ENCODE peak calls at places on chromosome 3, in seven cellular contexts. One of them, this sample, is unnamed.

GRCh38 chr3:160343132-160343531 is 55.9 kb downstream of the IFT80 start:
- DNase-seq in stimulated activated CD8-positive, alpha-beta memory T cell treated with anti-CD3 and anti-CD28 coated beads, Interleukin-15, amount 100 ng/mL, for 1 hour: no peak
- DNase-seq in progenitor cell of endocrine pancreas: no peak
- DNase-seq in spleen: no peak
- DNase-seq in ACHN: peak
- DNase-seq in M059J: peak
- DNase-seq in cardiac fibroblast: peak
- DNase-seq in this sample: no peak

GRCh38 chr3:149199474-149199873 is 22.2 kb downstream of the CP start:
- DNase-seq in M059J: no peak
- DNase-seq in cardiac fibroblast: peak
- DNase-seq in ACHN: no peak
- DNase-seq in stimulated activated CD8-positive, alpha-beta memory T cell treated with anti-CD3 and anti-CD28 coated beads, Interleukin-15, amount 100 ng/mL, for 1 hour: no peak
- DNase-seq in progenitor cell of endocrine pancreas: no peak
- DNase-seq in spleen: no peak
- DNase-seq in this sample: no peak

GRCh38 chr3:184380210-184380626 is 364 bp downstream of the CHRD start:
- DNase-seq in ACHN: peak
- DNase-seq in cardiac fibroblast: peak
- DNase-seq in stimulated activated CD8-positive, alpha-beta memory T cell treated with anti-CD3 and anti-CD28 coated beads, Interleukin-15, amount 100 ng/mL, for 1 hour: no peak
- DNase-seq in M059J: peak
- DNase-seq in spleen: peak
- DNase-seq in progenitor cell of endocrine pancreas: peak
- DNase-seq in this sample: no peak

GRCh38 chr3:105139851-105140560 is 226.7 kb upstream of the ALCAM start:
- DNase-seq in cardiac fibroblast: no peak
- DNase-seq in M059J: no peak
- DNase-seq in progenitor cell of endocrine pancreas: no peak
- DNase-seq in ACHN: no peak
- DNase-seq in stimulated activated CD8-positive, alpha-beta memory T cell treated with anti-CD3 and anti-CD28 coated beads, Interleukin-15, amount 100 ng/mL, for 1 hour: no peak
- DNase-seq in spleen: no peak
- DNase-seq in this sample: no peak

GRCh38 chr3:114333180-114333922 is 39.5 kb downstream of the TIGIT start:
- DNase-seq in M059J: no peak
- DNase-seq in ACHN: no peak
- DNase-seq in progenitor cell of endocrine pancreas: no peak
- DNase-seq in stimulated activated CD8-positive, alpha-beta memory T cell treated with anti-CD3 and anti-CD28 coated beads, Interleukin-15, amount 100 ng/mL, for 1 hour: no peak
- DNase-seq in cardiac fibroblast: peak
- DNase-seq in spleen: no peak
- DNase-seq in this sample: no peak

GRCh38 chr3:51953445-51953844 is 1.7 kb upstream of the GPR62 start:
- DNase-seq in cardiac fibroblast: peak
- DNase-seq in M059J: peak
- DNase-seq in progenitor cell of endocrine pancreas: no peak
- DNase-seq in ACHN: no peak
- DNase-seq in spleen: no peak
- DNase-seq in stimulated activated CD8-positive, alpha-beta memory T cell treated with anti-CD3 and anti-CD28 coated beads, Interleukin-15, amount 100 ng/mL, for 1 hour: no peak
- DNase-seq in this sample: no peak

GRCh38 chr3:192835818-192836468 is 81.7 kb downstream of the MB21D2 start:
- DNase-seq in ACHN: peak
- DNase-seq in spleen: no peak
- DNase-seq in M059J: peak
- DNase-seq in stimulated activated CD8-positive, alpha-beta memory T cell treated with anti-CD3 and anti-CD28 coated beads, Interleukin-15, amount 100 ng/mL, for 1 hour: no peak
- DNase-seq in progenitor cell of endocrine pancreas: no peak
- DNase-seq in cardiac fibroblast: peak
- DNase-seq in this sample: no peak

GRCh38 chr3:64684715-64685261 is 3.0 kb downstream of the ADAMTS9 start:
- DNase-seq in stimulated activated CD8-positive, alpha-beta memory T cell treated with anti-CD3 and anti-CD28 coated beads, Interleukin-15, amount 100 ng/mL, for 1 hour: no peak
- DNase-seq in ACHN: peak
- DNase-seq in M059J: peak
- DNase-seq in cardiac fibroblast: peak
- DNase-seq in spleen: no peak
- DNase-seq in progenitor cell of endocrine pancreas: peak
- DNase-seq in this sample: no peak

GRCh38 chr3:138609898-138610266 is 1.3 kb downstream of the FAIM start:
- DNase-seq in M059J: no peak
- DNase-seq in progenitor cell of endocrine pancreas: no peak
- DNase-seq in ACHN: no peak
- DNase-seq in stimulated activated CD8-positive, alpha-beta memory T cell treated with anti-CD3 and anti-CD28 coated beads, Interleukin-15, amount 100 ng/mL, for 1 hour: no peak
- DNase-seq in cardiac fibroblast: no peak
- DNase-seq in spleen: no peak
- DNase-seq in this sample: no peak

GRCh38 chr3:17905996-17906395 is 163.6 kb upstream of the TBC1D5 start:
- DNase-seq in progenitor cell of endocrine pancreas: no peak
- DNase-seq in stimulated activated CD8-positive, alpha-beta memory T cell treated with anti-CD3 and anti-CD28 coated beads, Interleukin-15, amount 100 ng/mL, for 1 hour: no peak
- DNase-seq in M059J: peak
- DNase-seq in cardiac fibroblast: no peak
- DNase-seq in spleen: no peak
- DNase-seq in ACHN: no peak
- DNase-seq in this sample: no peak

GRCh38 chr3:50572158-50572557 is 2.8 kb downstream of the HEMK1 start:
- DNase-seq in cardiac fibroblast: peak
- DNase-seq in M059J: peak
- DNase-seq in stimulated activated CD8-positive, alpha-beta memory T cell treated with anti-CD3 and anti-CD28 coated beads, Interleukin-15, amount 100 ng/mL, for 1 hour: peak
- DNase-seq in progenitor cell of endocrine pancreas: peak
- DNase-seq in spleen: peak
- DNase-seq in ACHN: peak
- DNase-seq in this sample: peak

GRCh38 chr3:59374812-59375211 is 325.0 kb upstream of the CFAP20DC start:
- DNase-seq in progenitor cell of endocrine pancreas: no peak
- DNase-seq in cardiac fibroblast: no peak
- DNase-seq in stimulated activated CD8-positive, alpha-beta memory T cell treated with anti-CD3 and anti-CD28 coated beads, Interleukin-15, amount 100 ng/mL, for 1 hour: no peak
- DNase-seq in spleen: peak
- DNase-seq in ACHN: no peak
- DNase-seq in M059J: no peak
- DNase-seq in this sample: no peak

GRCh38 chr3:42723146-42723683 is 20.6 kb upstream of the HHATL start:
- DNase-seq in cardiac fibroblast: no peak
- DNase-seq in progenitor cell of endocrine pancreas: no peak
- DNase-seq in ACHN: no peak
- DNase-seq in stimulated activated CD8-positive, alpha-beta memory T cell treated with anti-CD3 and anti-CD28 coated beads, Interleukin-15, amount 100 ng/mL, for 1 hour: no peak
- DNase-seq in spleen: no peak
- DNase-seq in M059J: no peak
- DNase-seq in this sample: no peak

GRCh38 chr3:51700403-51700802 is 6.5 kb upstream of the GRM2 start:
- DNase-seq in spleen: no peak
- DNase-seq in progenitor cell of endocrine pancreas: no peak
- DNase-seq in M059J: no peak
- DNase-seq in stimulated activated CD8-positive, alpha-beta memory T cell treated with anti-CD3 and anti-CD28 coated beads, Interleukin-15, amount 100 ng/mL, for 1 hour: no peak
- DNase-seq in cardiac fibroblast: no peak
- DNase-seq in ACHN: no peak
- DNase-seq in this sample: no peak

GRCh38 chr3:190325923-190326322 is 3.7 kb upstream of the CLDN1 start:
- DNase-seq in progenitor cell of endocrine pancreas: no peak
- DNase-seq in stimulated activated CD8-positive, alpha-beta memory T cell treated with anti-CD3 and anti-CD28 coated beads, Interleukin-15, amount 100 ng/mL, for 1 hour: no peak
- DNase-seq in cardiac fibroblast: peak
- DNase-seq in ACHN: no peak
- DNase-seq in spleen: no peak
- DNase-seq in M059J: peak
- DNase-seq in this sample: no peak

GRCh38 chr3:40745381-40746106 is 220.8 kb downstream of the ZNF621 start:
- DNase-seq in spleen: no peak
- DNase-seq in cardiac fibroblast: peak
- DNase-seq in progenitor cell of endocrine pancreas: no peak
- DNase-seq in ACHN: no peak
- DNase-seq in stimulated activated CD8-positive, alpha-beta memory T cell treated with anti-CD3 and anti-CD28 coated beads, Interleukin-15, amount 100 ng/mL, for 1 hour: no peak
- DNase-seq in M059J: no peak
- DNase-seq in this sample: no peak

GRCh38 chr3:177179281-177180067 is 17.8 kb downstream of the TBL1XR1 start:
- DNase-seq in ACHN: no peak
- DNase-seq in stimulated activated CD8-positive, alpha-beta memory T cell treated with anti-CD3 and anti-CD28 coated beads, Interleukin-15, amount 100 ng/mL, for 1 hour: no peak
- DNase-seq in progenitor cell of endocrine pancreas: no peak
- DNase-seq in spleen: no peak
- DNase-seq in cardiac fibroblast: no peak
- DNase-seq in M059J: no peak
- DNase-seq in this sample: no peak

GRCh38 chr3:42490243-42490642 is 12.2 kb upstream of the VIPR1 start:
- DNase-seq in spleen: no peak
- DNase-seq in ACHN: no peak
- DNase-seq in cardiac fibroblast: peak
- DNase-seq in progenitor cell of endocrine pancreas: no peak
- DNase-seq in M059J: peak
- DNase-seq in stimulated activated CD8-positive, alpha-beta memory T cell treated with anti-CD3 and anti-CD28 coated beads, Interleukin-15, amount 100 ng/mL, for 1 hour: no peak
- DNase-seq in this sample: no peak

GRCh38 chr3:34106879-34107278 is 308.4 kb downstream of the PDCD6IP start:
- DNase-seq in progenitor cell of endocrine pancreas: peak
- DNase-seq in ACHN: peak
- DNase-seq in spleen: no peak
- DNase-seq in cardiac fibroblast: peak
- DNase-seq in stimulated activated CD8-positive, alpha-beta memory T cell treated with anti-CD3 and anti-CD28 coated beads, Interleukin-15, amount 100 ng/mL, for 1 hour: no peak
- DNase-seq in M059J: peak
- DNase-seq in this sample: no peak

GRCh38 chr3:141729240-141729639 is 8.9 kb upstream of the RNF7 start:
- DNase-seq in spleen: no peak
- DNase-seq in M059J: no peak
- DNase-seq in cardiac fibroblast: no peak
- DNase-seq in progenitor cell of endocrine pancreas: no peak
- DNase-seq in stimulated activated CD8-positive, alpha-beta memory T cell treated with anti-CD3 and anti-CD28 coated beads, Interleukin-15, amount 100 ng/mL, for 1 hour: no peak
- DNase-seq in ACHN: no peak
- DNase-seq in this sample: no peak

GRCh38 chr3:108966773-108967172 is 13.1 kb upstream of the GUCA1C start:
- DNase-seq in progenitor cell of endocrine pancreas: no peak
- DNase-seq in spleen: no peak
- DNase-seq in M059J: no peak
- DNase-seq in cardiac fibroblast: no peak
- DNase-seq in ACHN: no peak
- DNase-seq in stimulated activated CD8-positive, alpha-beta memory T cell treated with anti-CD3 and anti-CD28 coated beads, Interleukin-15, amount 100 ng/mL, for 1 hour: no peak
- DNase-seq in this sample: no peak

GRCh38 chr3:133853063-133853924 is 42.4 kb downstream of the RAB6B start:
- DNase-seq in ACHN: no peak
- DNase-seq in cardiac fibroblast: no peak
- DNase-seq in stimulated activated CD8-positive, alpha-beta memory T cell treated with anti-CD3 and anti-CD28 coated beads, Interleukin-15, amount 100 ng/mL, for 1 hour: no peak
- DNase-seq in progenitor cell of endocrine pancreas: no peak
- DNase-seq in M059J: no peak
- DNase-seq in spleen: no peak
- DNase-seq in this sample: no peak

GRCh38 chr3:179948740-179949139 is 88.0 kb downstream of the PEX5L start:
- DNase-seq in stimulated activated CD8-positive, alpha-beta memory T cell treated with anti-CD3 and anti-CD28 coated beads, Interleukin-15, amount 100 ng/mL, for 1 hour: no peak
- DNase-seq in ACHN: no peak
- DNase-seq in progenitor cell of endocrine pancreas: no peak
- DNase-seq in cardiac fibroblast: no peak
- DNase-seq in M059J: no peak
- DNase-seq in spleen: no peak
- DNase-seq in this sample: no peak

GRCh38 chr3:83890763-83891135 is 1068.0 kb upstream of the CADM2 start:
- DNase-seq in stimulated activated CD8-positive, alpha-beta memory T cell treated with anti-CD3 and anti-CD28 coated beads, Interleukin-15, amount 100 ng/mL, for 1 hour: no peak
- DNase-seq in ACHN: no peak
- DNase-seq in cardiac fibroblast: no peak
- DNase-seq in progenitor cell of endocrine pancreas: no peak
- DNase-seq in M059J: no peak
- DNase-seq in spleen: no peak
- DNase-seq in this sample: no peak

GRCh38 chr3:134810850-134811249 is 15.8 kb downstream of the EPHB1 start:
- DNase-seq in spleen: no peak
- DNase-seq in M059J: no peak
- DNase-seq in progenitor cell of endocrine pancreas: no peak
- DNase-seq in stimulated activated CD8-positive, alpha-beta memory T cell treated with anti-CD3 and anti-CD28 coated beads, Interleukin-15, amount 100 ng/mL, for 1 hour: no peak
- DNase-seq in cardiac fibroblast: no peak
- DNase-seq in ACHN: no peak
- DNase-seq in this sample: no peak

GRCh38 chr3:128327606-128328031 is 139.1 kb downstream of the DNAJB8 start:
- DNase-seq in spleen: peak
- DNase-seq in stimulated activated CD8-positive, alpha-beta memory T cell treated with anti-CD3 and anti-CD28 coated beads, Interleukin-15, amount 100 ng/mL, for 1 hour: no peak
- DNase-seq in progenitor cell of endocrine pancreas: no peak
- DNase-seq in M059J: no peak
- DNase-seq in ACHN: no peak
- DNase-seq in cardiac fibroblast: no peak
- DNase-seq in this sample: no peak

GRCh38 chr3:32105291-32106131 is 909 bp upstream of the GPD1L start:
- DNase-seq in progenitor cell of endocrine pancreas: no peak
- DNase-seq in M059J: peak
- DNase-seq in stimulated activated CD8-positive, alpha-beta memory T cell treated with anti-CD3 and anti-CD28 coated beads, Interleukin-15, amount 100 ng/mL, for 1 hour: no peak
- DNase-seq in ACHN: peak
- DNase-seq in cardiac fibroblast: peak
- DNase-seq in spleen: no peak
- DNase-seq in this sample: no peak

GRCh38 chr3:40873934-40874699 is 325.2 kb upstream of the CTNNB1 start:
- DNase-seq in M059J: no peak
- DNase-seq in spleen: no peak
- DNase-seq in ACHN: no peak
- DNase-seq in progenitor cell of endocrine pancreas: no peak
- DNase-seq in stimulated activated CD8-positive, alpha-beta memory T cell treated with anti-CD3 and anti-CD28 coated beads, Interleukin-15, amount 100 ng/mL, for 1 hour: no peak
- DNase-seq in cardiac fibroblast: no peak
- DNase-seq in this sample: no peak

GRCh38 chr3:123099331-123100191 is 32.7 kb downstream of the PDIA5 start:
- DNase-seq in M059J: no peak
- DNase-seq in progenitor cell of endocrine pancreas: no peak
- DNase-seq in ACHN: no peak
- DNase-seq in stimulated activated CD8-positive, alpha-beta memory T cell treated with anti-CD3 and anti-CD28 coated beads, Interleukin-15, amount 100 ng/mL, for 1 hour: no peak
- DNase-seq in cardiac fibroblast: no peak
- DNase-seq in spleen: peak
- DNase-seq in this sample: no peak

GRCh38 chr3:64715211-64715982 is 27.6 kb upstream of the ADAMTS9 start:
- DNase-seq in M059J: no peak
- DNase-seq in ACHN: no peak
- DNase-seq in spleen: no peak
- DNase-seq in stimulated activated CD8-positive, alpha-beta memory T cell treated with anti-CD3 and anti-CD28 coated beads, Interleukin-15, amount 100 ng/mL, for 1 hour: no peak
- DNase-seq in progenitor cell of endocrine pancreas: no peak
- DNase-seq in cardiac fibroblast: no peak
- DNase-seq in this sample: no peak

GRCh38 chr3:29285356-29286070 is 4.6 kb downstream of the RBMS3 start:
- DNase-seq in progenitor cell of endocrine pancreas: no peak
- DNase-seq in spleen: no peak
- DNase-seq in cardiac fibroblast: peak
- DNase-seq in ACHN: peak
- DNase-seq in stimulated activated CD8-positive, alpha-beta memory T cell treated with anti-CD3 and anti-CD28 coated beads, Interleukin-15, amount 100 ng/mL, for 1 hour: no peak
- DNase-seq in M059J: peak
- DNase-seq in this sample: no peak

GRCh38 chr3:101676219-101676764 is 640 bp downstream of the ZBTB11 start:
- DNase-seq in M059J: peak
- DNase-seq in progenitor cell of endocrine pancreas: peak
- DNase-seq in stimulated activated CD8-positive, alpha-beta memory T cell treated with anti-CD3 and anti-CD28 coated beads, Interleukin-15, amount 100 ng/mL, for 1 hour: peak
- DNase-seq in cardiac fibroblast: peak
- DNase-seq in spleen: peak
- DNase-seq in ACHN: peak
- DNase-seq in this sample: peak

GRCh38 chr3:196735751-196736150 is 3.9 kb upstream of the PAK2 start:
- DNase-seq in M059J: peak
- DNase-seq in spleen: no peak
- DNase-seq in stimulated activated CD8-positive, alpha-beta memory T cell treated with anti-CD3 and anti-CD28 coated beads, Interleukin-15, amount 100 ng/mL, for 1 hour: no peak
- DNase-seq in ACHN: no peak
- DNase-seq in cardiac fibroblast: peak
- DNase-seq in progenitor cell of endocrine pancreas: no peak
- DNase-seq in this sample: no peak

GRCh38 chr3:99781761-99782160 is 35.9 kb upstream of the CMSS1 start:
- DNase-seq in ACHN: peak
- DNase-seq in M059J: peak
- DNase-seq in cardiac fibroblast: peak
- DNase-seq in stimulated activated CD8-positive, alpha-beta memory T cell treated with anti-CD3 and anti-CD28 coated beads, Interleukin-15, amount 100 ng/mL, for 1 hour: no peak
- DNase-seq in spleen: no peak
- DNase-seq in progenitor cell of endocrine pancreas: no peak
- DNase-seq in this sample: no peak

GRCh38 chr3:105062853-105063252 is 303.9 kb upstream of the ALCAM start:
- DNase-seq in progenitor cell of endocrine pancreas: no peak
- DNase-seq in cardiac fibroblast: no peak
- DNase-seq in ACHN: no peak
- DNase-seq in stimulated activated CD8-positive, alpha-beta memory T cell treated with anti-CD3 and anti-CD28 coated beads, Interleukin-15, amount 100 ng/mL, for 1 hour: no peak
- DNase-seq in spleen: no peak
- DNase-seq in M059J: peak
- DNase-seq in this sample: no peak

GRCh38 chr3:78035020-78035660 is 995.2 kb downstream of the ROBO2 start:
- DNase-seq in ACHN: no peak
- DNase-seq in M059J: no peak
- DNase-seq in stimulated activated CD8-positive, alpha-beta memory T cell treated with anti-CD3 and anti-CD28 coated beads, Interleukin-15, amount 100 ng/mL, for 1 hour: no peak
- DNase-seq in spleen: no peak
- DNase-seq in progenitor cell of endocrine pancreas: no peak
- DNase-seq in cardiac fibroblast: no peak
- DNase-seq in this sample: no peak

This sample was measured in T-helper 17 cell.